ENCODE peak calls at places on chromosome 2, in six cellular contexts. Y is lower leg skin, P is progenitor cell of endocrine pancreas, G is GM20000, S is Calu3, W is left ventricle myocardium inferior. B is an unnamed sample.
A peak's percentile ranks its signal among the peaks of the same experiment; 100 is the strongest.

GRCh38 chr2:70514612-70515055 is 39.0 kb downstream of the TGFA start:
- DNase-seq in W (peak; percentile 23), G (no peak), P (no peak), Y (peak; percentile 87), S (peak; percentile 46), B (no peak)

GRCh38 chr2:129237966-129238725 is 741.3 kb upstream of the RAB6C start:
- DNase-seq in P (no peak), W (no peak), S (no peak), Y (no peak), G (no peak), B (no peak)

GRCh38 chr2:33426666-33427231 is 49.7 kb upstream of the RASGRP3 start:
- DNase-seq in Y (no peak), S (peak; percentile 57), G (no peak), W (peak; percentile 45), P (no peak), B (no peak)

GRCh38 chr2:144512421-144513272 is 7.3 kb downstream of the ZEB2 start:
- DNase-seq in W (no peak), Y (no peak), P (no peak), S (no peak), G (no peak), B (no peak)

GRCh38 chr2:75466708-75467311 is 93.9 kb downstream of the EVA1A start:
- DNase-seq in P (no peak), G (peak; percentile 33), S (peak; percentile 50), W (no peak), Y (no peak), B (no peak)

GRCh38 chr2:180790891-180791290 is 189.5 kb upstream of the UBE2E3 start:
- DNase-seq in W (no peak), P (no peak), G (no peak), S (no peak), Y (no peak), B (no peak)

GRCh38 chr2:146602383-146602782 is 1242.4 kb upstream of the ACVR2A start:
- DNase-seq in G (no peak), Y (no peak), S (no peak), P (no peak), W (no peak), B (no peak)

GRCh38 chr2:17578466-17578928 is 38.0 kb downstream of the VSNL1 start:
- DNase-seq in G (no peak), Y (no peak), S (no peak), W (no peak), P (no peak), B (no peak)

GRCh38 chr2:15937105-15937881 is 3.1 kb upstream of the MYCN start:
- DNase-seq in P (no peak), G (no peak), S (no peak), W (no peak), Y (peak; percentile 10), B (no peak)

GRCh38 chr2:232219496-232219870 is 159.1 kb upstream of the ALPP start:
- DNase-seq in S (no peak), G (no peak), P (no peak), W (no peak), Y (no peak), B (no peak)

GRCh38 chr2:84919885-84920580 is 14.6 kb downstream of the TMSB10 start:
- DNase-seq in G (peak; percentile 51), P (no peak), W (no peak), S (peak; percentile 69), Y (peak; percentile 87), B (peak; percentile 83)

GRCh38 chr2:65536596-65536995 is 104.2 kb upstream of the SPRED2 start:
- DNase-seq in S (no peak), G (peak; percentile 62), W (no peak), P (no peak), Y (no peak), B (no peak)

GRCh38 chr2:69437751-69438154 is 518 bp upstream of the NFU1 start:
- DNase-seq in G (no peak), W (no peak), S (no peak), Y (no peak), P (no peak), B (no peak)

GRCh38 chr2:195651041-195651440 is 6.0 kb upstream of the SLC39A10 start:
- DNase-seq in Y (no peak), G (no peak), S (no peak), P (no peak), W (no peak), B (no peak)

GRCh38 chr2:202377308-202377736 is 1.2 kb downstream of the BMPR2 start:
- DNase-seq in W (peak; percentile 33), P (peak; percentile 29), S (peak; percentile 44), G (peak; percentile 29), Y (peak; percentile 83), B (no peak)

GRCh38 chr2:46239847-46240181 is 57.4 kb upstream of the EPAS1 start:
- DNase-seq in G (peak; percentile 32), P (no peak), Y (no peak), W (no peak), S (no peak), B (no peak)

GRCh38 chr2:216279011-216279410 is 93.3 kb downstream of the MARCHF4 start:
- DNase-seq in Y (no peak), S (no peak), W (no peak), G (no peak), P (no peak), B (no peak)

GRCh38 chr2:186623121-186623520 is 33.3 kb downstream of the ITGAV start:
- DNase-seq in P (no peak), W (no peak), S (no peak), Y (no peak), G (no peak), B (no peak)

GRCh38 chr2:219002395-219003266 is 9.4 kb upstream of the CRYBA2 start:
- DNase-seq in Y (no peak), W (no peak), S (peak; percentile 86), G (peak; percentile 77), P (peak; percentile 78), B (no peak)

GRCh38 chr2:176188218-176188968 is at the start of gene HOXD1:
- DNase-seq in G (peak; percentile 66), P (no peak), S (peak; percentile 18), W (no peak), Y (peak; percentile 87), B (no peak)

GRCh38 chr2:39584283-39584972 is 81.3 kb upstream of the TMEM178A start:
- DNase-seq in G (no peak), W (no peak), Y (no peak), S (no peak), P (no peak), B (no peak)

GRCh38 chr2:84830095-84830494 is 50.8 kb downstream of the TRABD2A start:
- DNase-seq in S (no peak), P (no peak), Y (no peak), W (peak; percentile 26), G (no peak), B (no peak)

GRCh38 chr2:165067958-165068612 is 112.8 kb upstream of the SLC38A11 start:
- DNase-seq in Y (no peak), G (no peak), S (peak; percentile 60), P (peak; percentile 44), W (peak; percentile 40), B (no peak)

GRCh38 chr2:192749606-192750200 is 555.0 kb upstream of the TMEFF2 start:
- DNase-seq in G (no peak), S (no peak), W (no peak), P (no peak), Y (no peak), B (no peak)

GRCh38 chr2:187658952-187659525 is 104.8 kb upstream of the TFPI start:
- DNase-seq in S (no peak), P (no peak), G (no peak), Y (no peak), W (no peak), B (no peak)
- TF ChIP-seq CTCF in S (peak; percentile 40), P (peak; percentile 48), G (no peak), Y (no peak), W (peak; percentile 38), B (no peak)

GRCh38 chr2:27409321-27410073 is at the start of gene PPM1G:
- DNase-seq in G (peak; percentile 98), P (peak; percentile 95), Y (peak; percentile 99), W (peak; percentile 94), S (peak; percentile 98), B (peak; percentile 90)
- TF ChIP-seq CTCF in G (no peak), P (no peak), Y (no peak), W (peak; percentile 9), S (no peak), B (no peak)

GRCh38 chr2:241507430-241508239 is 749 bp downstream of the STK25 start:
- DNase-seq in P (peak; percentile 66), S (peak; percentile 83), Y (no peak), G (peak; percentile 56), W (peak; percentile 31), B (no peak)
- TF ChIP-seq CTCF in P (peak; percentile 61), S (no peak), Y (no peak), G (no peak), W (peak; percentile 40), B (no peak)

GRCh38 chr2:98387478-98387877 is 41.2 kb downstream of the CNGA3 start:
- DNase-seq in G (no peak), W (no peak), S (no peak), Y (peak; percentile 78), P (no peak), B (no peak)
- TF ChIP-seq CTCF in G (no peak), W (no peak), S (no peak), Y (no peak), P (no peak), B (no peak)

GRCh38 chr2:121044412-121044811 is 240.6 kb downstream of the TFCP2L1 start:
- DNase-seq in W (no peak), S (no peak), Y (no peak), P (no peak), G (no peak), B (no peak)
- TF ChIP-seq CTCF in W (no peak), S (peak; percentile 12), Y (no peak), P (peak; percentile 27), G (no peak), B (no peak)

GRCh38 chr2:133641942-133642341 is 73.7 kb upstream of the NCKAP5 start:
- DNase-seq in W (no peak), P (no peak), Y (no peak), S (no peak), G (no peak), B (no peak)
- TF ChIP-seq CTCF in W (no peak), P (no peak), Y (no peak), S (no peak), G (no peak), B (no peak)